ENCODE peak calls at places on chromosomes 7 and 10, in six cellular contexts. A, P, S, D, Q and L are unnamed samples.
A peak's percentile ranks its signal among the peaks of the same experiment; 100 is the strongest.

GRCh38 chr10:101578803-101579515 is 9.1 kb downstream of the POLL start:
- DNase-seq in A (no peak), P (peak; percentile 40), S (no peak), D (no peak), Q (no peak), L (no peak)

GRCh38 chr7:90771281-90771680 is 175.2 kb downstream of the CDK14 start:
- DNase-seq in A (no peak), P (no peak), S (peak; percentile 29), D (no peak), Q (no peak), L (peak; percentile 31)

GRCh38 chr10:31928531-31929259 is at the start of gene ARHGAP12:
- DNase-seq in A (peak; percentile 93), P (peak; percentile 95), S (no peak), D (peak; percentile 89), Q (peak; percentile 93), L (peak; percentile 75)

GRCh38 chr10:79331709-79332108 is 15.6 kb upstream of the PPIF start:
- DNase-seq in A (no peak), P (no peak), S (peak; percentile 65), D (no peak), Q (no peak), L (peak; percentile 93)

GRCh38 chr10:77737608-77738007 is 100.0 kb upstream of the KCNMA1 start:
- DNase-seq in A (no peak), P (no peak), S (peak; percentile 91), D (peak; percentile 94), Q (no peak), L (peak; percentile 89)

GRCh38 chr7:10720042-10720441 is 253.6 kb upstream of the PHF14 start:
- DNase-seq in A (no peak), P (no peak), S (no peak), D (no peak), Q (no peak), L (no peak)

GRCh38 chr10:75987610-75988009 is 556.2 kb downstream of the LRMDA start:
- DNase-seq in A (no peak), P (no peak), S (peak; percentile 2), D (no peak), Q (no peak), L (peak; percentile 9)

GRCh38 chr10:70167246-70167645 is 3.1 kb downstream of the SAR1A start:
- DNase-seq in A (no peak), P (no peak), S (no peak), D (no peak), Q (no peak), L (no peak)

GRCh38 chr7:73905360-73905759 is 44.4 kb downstream of the TMEM270 start:
- DNase-seq in A (no peak), P (peak; percentile 30), S (no peak), D (no peak), Q (no peak), L (no peak)

GRCh38 chr10:21496285-21497176 is 29.0 kb downstream of the SKIDA1 start:
- DNase-seq in A (no peak), P (peak; percentile 70), S (no peak), D (peak; percentile 63), Q (peak; percentile 37), L (no peak)

GRCh38 chr10:49379596-49380410 is 16.1 kb downstream of the DRGX start:
- DNase-seq in A (no peak), P (no peak), S (no peak), D (no peak), Q (no peak), L (no peak)

GRCh38 chr10:66925896-66926719 is at the start of gene LRRTM3:
- DNase-seq in A (peak; percentile 58), P (no peak), S (no peak), D (peak; percentile 53), Q (peak; percentile 14), L (peak; percentile 88)

GRCh38 chr10:17004801-17005380 is 124.7 kb downstream of the CUBN start:
- DNase-seq in A (no peak), P (no peak), S (no peak), D (peak; percentile 28), Q (no peak), L (no peak)

GRCh38 chr7:121049028-121049791 is 60.7 kb downstream of the CPED1 start:
- DNase-seq in A (no peak), P (no peak), S (no peak), D (no peak), Q (no peak), L (no peak)

GRCh38 chr10:80288849-80289248 is 609 bp downstream of the MAT1A start:
- DNase-seq in A (no peak), P (no peak), S (no peak), D (no peak), Q (no peak), L (no peak)

GRCh38 chr7:69893915-69894314 is 295.6 kb downstream of the AUTS2 start:
- DNase-seq in A (no peak), P (no peak), S (no peak), D (no peak), Q (no peak), L (no peak)

GRCh38 chr10:79454259-79454658 is 8.8 kb upstream of the ZCCHC24 start:
- DNase-seq in A (peak; percentile 75), P (no peak), S (peak; percentile 54), D (no peak), Q (no peak), L (no peak)

GRCh38 chr7:115561341-115562110 is 469.0 kb downstream of the TFEC start:
- DNase-seq in A (no peak), P (no peak), S (peak; percentile 82), D (no peak), Q (no peak), L (peak; percentile 97)

GRCh38 chr10:70445718-70446485 is 4.4 kb upstream of the NODAL start:
- DNase-seq in A (no peak), P (peak; percentile 5), S (no peak), D (no peak), Q (peak; percentile 55), L (peak; percentile 56)

GRCh38 chr7:131560061-131560460 is 3.6 kb upstream of the PODXL start:
- DNase-seq in A (no peak), P (no peak), S (no peak), D (no peak), Q (no peak), L (no peak)
- H3K36me3 ChIP-seq in A (no peaks in the 10 kb centered on the region), P (no peaks in the 10 kb centered on the region), S (no peaks in the 10 kb centered on the region), D (no peaks in the 10 kb centered on the region), Q (no peaks in the 10 kb centered on the region), L (no peaks in the 10 kb centered on the region)

GRCh38 chr10:11263767-11264166 is 246.1 kb downstream of the CELF2 start:
- DNase-seq in A (no peak), P (no peak), S (no peak), D (no peak), Q (no peak), L (no peak)
- H3K36me3 ChIP-seq in A (peaks cover 20% of the 10 kb centered on the region), P (peaks cover 33% of the 10 kb centered on the region), S (no peaks in the 10 kb centered on the region), D (no peaks in the 10 kb centered on the region), Q (no peaks in the 10 kb centered on the region), L (no peaks in the 10 kb centered on the region)

GRCh38 chr10:60073781-60074656 is 167.7 kb upstream of the CCDC6 start:
- DNase-seq in A (no peak), P (no peak), S (no peak), D (no peak), Q (no peak), L (no peak)

GRCh38 chr10:60069311-60069710 is 163.0 kb upstream of the CCDC6 start:
- DNase-seq in A (no peak), P (no peak), S (no peak), D (no peak), Q (no peak), L (no peak)

GRCh38 chr10:60073397-60073780 is 167.0 kb upstream of the CCDC6 start:
- DNase-seq in A (no peak), P (no peak), S (no peak), D (no peak), Q (no peak), L (peak; percentile 53)
- H3K36me3 ChIP-seq in A (peaks cover 42% of the 10 kb centered on the region), P (peaks cover 84% of the 10 kb centered on the region), S (no peaks in the 10 kb centered on the region), D (no peaks in the 10 kb centered on the region), Q (no peaks in the 10 kb centered on the region), L (no peaks in the 10 kb centered on the region)

DNA sequence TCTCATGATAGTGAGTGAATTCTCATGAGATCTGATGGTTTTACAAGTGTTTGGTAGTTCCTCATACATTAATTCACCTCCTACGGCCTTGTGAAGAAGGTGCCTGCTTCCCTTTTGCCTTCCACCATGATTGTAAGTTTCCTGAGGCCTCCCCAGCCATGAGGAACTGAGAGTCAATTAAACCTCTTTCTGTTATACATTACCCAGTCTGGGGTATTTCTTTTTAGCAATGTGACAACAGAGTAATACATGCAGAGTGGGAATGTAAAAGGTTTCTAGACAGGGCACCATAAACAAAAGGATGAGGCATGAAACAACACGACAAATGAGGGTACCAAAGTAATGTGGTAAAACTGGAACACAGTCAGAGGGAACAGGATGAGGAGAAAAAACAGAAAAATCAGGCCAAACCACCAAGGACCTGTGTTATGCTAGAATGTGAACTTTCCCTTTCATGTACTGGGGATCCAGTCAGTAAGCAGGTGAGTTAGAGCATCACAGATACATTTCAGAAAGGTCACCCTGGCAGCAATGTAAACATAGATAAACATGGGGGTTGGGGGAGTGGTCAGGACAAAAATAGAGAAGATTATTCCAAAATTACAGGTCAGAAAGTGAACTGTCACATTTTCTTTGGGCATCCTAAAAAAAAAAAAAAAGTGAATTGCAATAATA is 31.9 kb downstream of the ANKRD26 start:
- DNase-seq in A (no peak), P (no peak), S (no peak), D (no peak), Q (no peak), L (no peak)
- H3K36me3 ChIP-seq in A (peaks cover 32% of the 10 kb centered on the region), P (peaks cover 57% of the 10 kb centered on the region), S (peaks cover 8% of the 10 kb centered on the region), D (no peaks in the 10 kb centered on the region), Q (peaks cover 2% of the 10 kb centered on the region), L (peaks cover 3% of the 10 kb centered on the region)

GRCh38 chr7:148400101-148400500 is 190.5 kb upstream of the C7orf33 start:
- DNase-seq in A (no peak), P (no peak), S (no peak), D (no peak), Q (no peak), L (no peak)
- H3K36me3 ChIP-seq in A (no peaks in the 10 kb centered on the region), P (no peaks in the 10 kb centered on the region), S (no peaks in the 10 kb centered on the region), D (no peaks in the 10 kb centered on the region), Q (no peaks in the 10 kb centered on the region), L (no peaks in the 10 kb centered on the region)